ENCODE peak calls at places on chromosomes 4 and X, in five cellular contexts. P, W, A, G and T are unnamed samples.

GRCh38 chr4:59062970-59063369 is 1952.8 kb upstream of the IGFBP7 start:
- DNase-seq in G (no peak), P (no peak), W (no peak), A (no peak), T (peak)

GRCh38 chrX:149275836-149276235 is 229.3 kb downstream of the IDS start:
- DNase-seq in A (no peak), P (no peak), W (no peak), G (no peak), T (no peak)

GRCh38 chr4:104490096-104490769 is 4.5 kb downstream of the CXXC4 start:
- DNase-seq in G (no peak), P (no peak), A (no peak), W (no peak), T (no peak)

GRCh38 chrX:129701624-129702069 is 37.1 kb upstream of the XPNPEP2 start:
- DNase-seq in G (no peak), A (no peak), W (no peak), P (no peak), T (no peak)

GRCh38 chr4:173509031-173510001 is 20.7 kb downstream of the HAND2 start:
- DNase-seq in P (no peak), G (no peak), W (no peak), A (no peak), T (no peak)

GRCh38 chrX:110086916-110087484 is 84.1 kb downstream of the TMEM164 start:
- DNase-seq in A (peak), P (no peak), W (no peak), G (no peak), T (peak)

GRCh38 chr4:185580699-185581098 is 45.4 kb upstream of the PDLIM3 start:
- DNase-seq in A (peak), W (no peak), G (no peak), P (no peak), T (peak)

GRCh38 chr4:168019921-168020320 is 72.4 kb upstream of the ANXA10 start:
- DNase-seq in G (no peak), W (no peak), A (no peak), P (no peak), T (no peak)

GRCh38 chrX:9310596-9310995 is 154.3 kb upstream of the TBL1X start:
- DNase-seq in G (no peak), P (no peak), A (no peak), W (no peak), T (no peak)

GRCh38 chr4:152696764-152697250 is 17.0 kb upstream of the TMEM154 start:
- DNase-seq in W (no peak), P (no peak), G (peak), A (peak), T (peak)